ENCODE peak calls at places on chromosomes 4 and X, in seven cellular contexts. I, T, K, U, G, O and E are unnamed samples.

GRCh38 chrX:38732866-38733265 is 68.4 kb upstream of the MID1IP1 start:
- DNase-seq in K (no peak), O (no peak), I (no peak), U (no peak), G (no peak), T (no peak), E (no peak)

GRCh38 chrX:69503835-69504625 is at the start of gene NALF2:
- DNase-seq in T (peak), K (no peak), I (peak), U (peak), G (peak), O (peak), E (peak)

GRCh38 chr4:82975792-82976191 is 34.8 kb downstream of the LIN54 start:
- DNase-seq in T (no peak), U (no peak), O (no peak), I (no peak), G (no peak), K (no peak), E (no peak)

GRCh38 chr4:95415346-95415771 is 133.4 kb downstream of the UNC5C start:
- DNase-seq in I (no peak), O (no peak), K (no peak), G (no peak), T (no peak), U (no peak), E (no peak)

GRCh38 chrX:9341305-9342201 is 123.3 kb upstream of the TBL1X start:
- DNase-seq in I (peak), G (peak), O (peak), K (peak), T (no peak), U (no peak), E (peak)

GRCh38 chr4:531076-531475 is 32.1 kb downstream of the PIGG start:
- DNase-seq in I (no peak), U (no peak), O (no peak), T (no peak), K (no peak), G (no peak), E (no peak)

GRCh38 chr4:55851885-55852284 is 1.6 kb upstream of the EXOC1 start:
- DNase-seq in K (no peak), T (no peak), G (no peak), O (no peak), U (no peak), I (no peak), E (no peak)

GRCh38 chrX:114797494-114797893 is 213.6 kb downstream of the HTR2C start:
- DNase-seq in T (no peak), O (no peak), G (no peak), I (no peak), U (no peak), K (no peak), E (no peak)

GRCh38 chr4:182925298-182925738 is 8.1 kb upstream of the DCTD start:
- DNase-seq in K (peak), U (peak), O (peak), G (peak), T (no peak), I (peak), E (peak)

GRCh38 chr4:2388430-2389182 is 29.8 kb downstream of the ZFYVE28 start:
- DNase-seq in G (no peak), I (no peak), O (no peak), T (no peak), U (no peak), K (no peak), E (no peak)

GRCh38 chr4:150579591-150580234 is 2.2 kb upstream of the MAB21L2 start:
- DNase-seq in I (peak), K (no peak), U (no peak), G (no peak), T (no peak), O (no peak), E (peak)

GRCh38 chrX:17081535-17081934 is 135.1 kb downstream of the REPS2 start:
- DNase-seq in G (no peak), O (no peak), I (no peak), K (no peak), T (no peak), U (no peak), E (no peak)

GRCh38 chrX:118117069-118117405 is 427 bp upstream of the KLHL13 start:
- DNase-seq in I (no peak), K (no peak), U (no peak), O (no peak), T (no peak), G (no peak), E (no peak)

GRCh38 chr4:105374071-105374470 is 99.8 kb downstream of the PPA2 start:
- DNase-seq in O (no peak), G (no peak), T (no peak), I (no peak), K (no peak), U (no peak), E (no peak)

GRCh38 chr4:53000560-53000959 is 138.4 kb downstream of the RASL11B start:
- DNase-seq in I (no peak), O (no peak), K (no peak), G (no peak), T (no peak), U (no peak), E (no peak)

GRCh38 chr4:77595361-77595973 is 10.2 kb upstream of the CXCL13 start:
- DNase-seq in G (no peak), U (no peak), I (no peak), T (no peak), O (no peak), K (no peak), E (no peak)

GRCh38 chr4:100166297-100167034 is 23.8 kb downstream of the DDIT4L start:
- DNase-seq in U (no peak), K (no peak), T (no peak), O (no peak), G (no peak), I (no peak), E (no peak)

GRCh38 chrX:131621650-131622049 is 77.8 kb downstream of the OR13H1 start:
- DNase-seq in I (no peak), T (no peak), K (no peak), G (no peak), O (no peak), U (no peak), E (no peak)

GRCh38 chr4:165684177-165684870 is 188.7 kb upstream of the TLL1 start:
- DNase-seq in G (no peak), O (no peak), K (no peak), T (no peak), I (no peak), U (no peak), E (no peak)

GRCh38 chr4:81351653-81352455 is 119.9 kb downstream of the RASGEF1B start:
- DNase-seq in K (peak), I (peak), U (peak), G (peak), O (peak), T (peak), E (peak)

GRCh38 chrX:37380920-37381319 is 31.8 kb downstream of the PRRG1 start:
- DNase-seq in G (no peak), K (no peak), U (peak), T (peak), O (no peak), I (no peak), E (no peak)

GRCh38 chrX:56554870-56555269 is 8.6 kb upstream of the UBQLN2 start:
- DNase-seq in K (no peak), T (no peak), U (no peak), I (no peak), G (no peak), O (no peak), E (no peak)

GRCh38 chrX:7139202-7140081 is 8.1 kb upstream of the STS start:
- DNase-seq in T (no peak), I (no peak), U (no peak), K (no peak), O (no peak), G (no peak), E (no peak)

GRCh38 chr4:88010921-88011320 is 3.5 kb downstream of the PKD2 start:
- DNase-seq in U (no peak), K (no peak), O (no peak), T (no peak), I (no peak), G (no peak), E (no peak)

GRCh38 chrX:133405498-133406180 is 9.7 kb downstream of the GPC4 start:
- DNase-seq in T (no peak), I (no peak), G (no peak), U (no peak), K (no peak), O (no peak), E (no peak)

GRCh38 chr4:144787365-144788263 is 141.7 kb downstream of the HHIP start:
- DNase-seq in K (no peak), U (peak), O (peak), T (no peak), I (peak), G (no peak), E (peak)

GRCh38 chr4:84596826-84597225 is 13.9 kb downstream of the CDS1 start:
- DNase-seq in U (no peak), T (no peak), K (no peak), I (no peak), O (no peak), G (no peak), E (peak)

GRCh38 chr4:121900132-121900983 is 30.1 kb upstream of the BBS7 start:
- DNase-seq in I (peak), K (peak), T (peak), G (peak), O (peak), U (peak), E (peak)

GRCh38 chr4:140609548-140610425 is 41.0 kb upstream of the UCP1 start:
- DNase-seq in K (peak), T (no peak), O (peak), I (peak), U (peak), G (no peak), E (peak)

GRCh38 chr4:131603705-131604104 is 1545.4 kb upstream of the PCDH10 start:
- DNase-seq in T (no peak), K (no peak), G (no peak), U (no peak), I (no peak), O (no peak), E (no peak)

GRCh38 chr4:60724623-60725022 is 475.5 kb upstream of the ADGRL3 start:
- DNase-seq in K (no peak), O (no peak), I (no peak), U (no peak), T (no peak), G (no peak), E (peak)

GRCh38 chr4:164807611-164808010 is 53.7 kb downstream of the SMIM31 start:
- DNase-seq in K (no peak), O (no peak), T (no peak), I (no peak), G (peak), U (no peak), E (peak)

GRCh38 chr4:180557348-180557747 is 1685.9 kb upstream of the TENM3 start:
- DNase-seq in G (no peak), I (peak), O (no peak), U (peak), T (no peak), K (no peak), E (peak)
- TF ChIP-seq CTCF in G (no peak), I (peak), O (no peak), U (peak), T (no peak), K (peak), E (peak)

GRCh38 chr4:74016068-74016467 is 17.6 kb upstream of the CXCL5 start:
- DNase-seq in I (no peak), T (no peak), U (no peak), O (no peak), G (no peak), K (no peak), E (no peak)

GRCh38 chr4:74021617-74022016 is 16.9 kb downstream of the CXCL3 start:
- DNase-seq in U (no peak), T (no peak), O (no peak), I (no peak), G (no peak), K (no peak), E (no peak)

GRCh38 chr4:74018771-74019170 is 19.7 kb downstream of the CXCL3 start:
- DNase-seq in T (no peak), K (no peak), I (no peak), O (no peak), U (no peak), G (no peak), E (no peak)

GRCh38 chr4:74015126-74015780 is 16.8 kb upstream of the CXCL5 start:
- DNase-seq in T (no peak), G (no peak), U (no peak), I (no peak), K (no peak), O (no peak), E (no peak)

GRCh38 chr4:74018116-74018515 is 19.6 kb upstream of the CXCL5 start:
- DNase-seq in G (no peak), U (no peak), T (no peak), O (no peak), I (no peak), K (no peak), E (no peak)
- TF ChIP-seq POLR2AphosphoS5 in G (no peak), U (no peak), T (no peak), O (no peak), I (no peak), K (no peak), E (no peak)

GRCh38 chr4:30295652-30296051 is 424.5 kb upstream of the PCDH7 start:
- DNase-seq in O (no peak), I (no peak), G (no peak), K (no peak), U (no peak), T (no peak), E (peak)
- TF ChIP-seq CTCF in O (no peak), I (no peak), G (no peak), K (no peak), U (no peak), T (no peak), E (peak)

GRCh38 chr4:76470064-76470463 is 35.0 kb downstream of the SHROOM3 start:
- DNase-seq in O (no peak), G (no peak), I (no peak), U (no peak), K (no peak), T (no peak), E (no peak)
- TF ChIP-seq POLR2AphosphoS5 in O (no peak), G (no peak), I (no peak), U (no peak), K (no peak), T (no peak), E (no peak)